ENCODE peak calls at places on chromosomes 5 and 9, in four cellular contexts. Z is bronchial epithelial cell, X is tibial nerve, U is cardiac fibroblast. L is an unnamed sample.

GRCh38 chr9:23005061-23005690 is 558.6 kb downstream of the DMRTA1 start:
- DNase-seq in X (no peak), U (no peak), Z (peak), L (no peak)

GRCh38 chr5:156402387-156402921 is 75.5 kb downstream of the SGCD start:
- DNase-seq in Z (peak), X (no peak), U (no peak), L (no peak)

GRCh38 chr5:39019231-39019630 is 55.0 kb downstream of the RICTOR start:
- DNase-seq in X (no peak), U (no peak), Z (no peak), L (no peak)

GRCh38 chr5:154309805-154310204 is 119.3 kb downstream of the GALNT10 start:
- DNase-seq in U (no peak), X (no peak), Z (peak), L (no peak)

GRCh38 chr9:117028103-117028858 is 341.2 kb downstream of the TRIM32 start:
- DNase-seq in Z (no peak), X (no peak), U (no peak), L (no peak)

GRCh38 chr5:78557601-78558000 is 91.0 kb downstream of the LHFPL2 start:
- DNase-seq in U (no peak), X (no peak), Z (no peak), L (no peak)

GRCh38 chr5:179316961-179317360 is 28.3 kb downstream of the ADAMTS2 start:
- DNase-seq in Z (no peak), X (no peak), U (no peak), L (no peak)

GRCh38 chr5:77157732-77158532 is 52.5 kb upstream of the PDE8B start:
- DNase-seq in Z (no peak), U (no peak), X (no peak), L (no peak)

GRCh38 chr9:97315550-97315949 is 8.1 kb downstream of the CCDC180 start:
- DNase-seq in X (no peak), Z (no peak), U (peak), L (no peak)

GRCh38 chr9:115694014-115694413 is 459.6 kb upstream of the PAPPA start:
- DNase-seq in X (no peak), U (peak), Z (peak), L (no peak)

GRCh38 chr5:11385251-11385900 is 518.9 kb downstream of the CTNND2 start:
- DNase-seq in Z (no peak), X (no peak), U (no peak), L (no peak)

GRCh38 chr5:75707911-75708509 is 9.2 kb downstream of the POC5 start:
- DNase-seq in Z (peak), U (no peak), X (no peak), L (no peak)

GRCh38 chr5:112869948-112870347 is 8.9 kb downstream of the SRP19 start:
- DNase-seq in X (no peak), Z (no peak), U (no peak), L (no peak)

GRCh38 chr5:152389209-152389608 is 15.9 kb downstream of the NMUR2 start:
- DNase-seq in U (no peak), X (no peak), Z (peak), L (no peak)

GRCh38 chr5:178236126-178236525 is 3.5 kb upstream of the PHYKPL start:
- DNase-seq in U (no peak), X (no peak), Z (no peak), L (no peak)

GRCh38 chr5:78644741-78645300 is 3.8 kb downstream of the LHFPL2 start:
- DNase-seq in Z (no peak), X (no peak), U (no peak), L (no peak)

GRCh38 chr9:85702881-85703280 is 38.9 kb downstream of the AGTPBP1 start:
- DNase-seq in X (no peak), U (peak), Z (no peak), L (no peak)

GRCh38 chr5:115096034-115096769 is 73.5 kb downstream of the TRIM36 start:
- DNase-seq in U (no peak), X (no peak), Z (no peak), L (no peak)

GRCh38 chr5:124741711-124742496 is 4.5 kb downstream of the ZNF608 start:
- DNase-seq in X (no peak), U (peak), Z (peak), L (peak)

GRCh38 chr9:98136489-98136888 is 17.5 kb upstream of the TRIM14 start:
- DNase-seq in U (no peak), Z (no peak), X (no peak), L (no peak)

GRCh38 chr9:21746550-21746949 is 55.9 kb upstream of the MTAP start:
- DNase-seq in Z (no peak), X (no peak), U (no peak), L (no peak)

GRCh38 chr5:128596071-128596470 is 58.0 kb upstream of the FBN2 start:
- DNase-seq in U (peak), Z (no peak), X (no peak), L (no peak)

GRCh38 chr9:89507626-89508025 is 9.7 kb upstream of the SEMA4D start:
- DNase-seq in U (no peak), X (no peak), Z (no peak), L (no peak)

GRCh38 chr5:56412601-56413379 is 179.7 kb upstream of the ANKRD55 start:
- DNase-seq in U (no peak), X (peak), Z (no peak), L (no peak)

GRCh38 chr5:32131604-32132003 is 42.5 kb downstream of the GOLPH3 start:
- DNase-seq in X (no peak), U (no peak), Z (no peak), L (no peak)